ENCODE peak calls at places on chromosomes 2 and 18, in seven cellular contexts. Q, R, N, Z, B, P and E are unnamed samples.

GRCh38 chr2:223688094-223688835 is 86.1 kb upstream of the SCG2 start:
- DNase-seq in R (peak), Q (no peak), N (peak), Z (no peak), B (no peak), P (peak), E (no peak)

GRCh38 chr2:216139884-216140283 is 30.7 kb downstream of the XRCC5 start:
- DNase-seq in Z (peak), N (no peak), B (no peak), Q (no peak), R (no peak), P (peak), E (peak)

GRCh38 chr2:155223781-155224406 is 525.4 kb downstream of the KCNJ3 start:
- DNase-seq in P (peak), R (no peak), N (peak), B (no peak), Q (no peak), Z (no peak), E (no peak)

GRCh38 chr2:218093879-218094278 is 24.8 kb downstream of the RUFY4 start:
- DNase-seq in Z (no peak), Q (no peak), B (no peak), P (no peak), N (no peak), R (no peak), E (no peak)

GRCh38 chr18:74147779-74148542 is at the start of the genes FBXO15 and TIMM21:
- DNase-seq in N (peak), B (peak), Z (peak), R (peak), P (peak), Q (peak), E (peak)

GRCh38 chr18:59606193-59607175 is 90.7 kb downstream of the CCBE1 start:
- DNase-seq in Z (no peak), Q (peak), R (peak), N (no peak), B (no peak), P (peak), E (peak)

GRCh38 chr2:75177427-75177826 is 21.9 kb downstream of the TACR1 start:
- DNase-seq in R (no peak), N (no peak), P (no peak), Q (no peak), Z (no peak), B (no peak), E (no peak)

GRCh38 chr18:950882-951539 is 46.3 kb downstream of the ADCYAP1 start:
- DNase-seq in Q (no peak), R (peak), N (no peak), Z (no peak), P (no peak), B (no peak), E (peak)

GRCh38 chr2:20618468-20618885 is 32.4 kb downstream of the HS1BP3 start:
- DNase-seq in B (no peak), Z (no peak), R (no peak), N (no peak), Q (no peak), P (no peak), E (no peak)

GRCh38 chr2:141109633-141110032 is 1021.2 kb downstream of the LRP1B start:
- DNase-seq in P (peak), Q (no peak), Z (peak), B (no peak), R (no peak), N (peak), E (no peak)

GRCh38 chr2:86035883-86036789 is 69.5 kb downstream of the POLR1A start:
- DNase-seq in R (peak), Z (no peak), B (no peak), Q (peak), P (peak), N (no peak), E (no peak)

GRCh38 chr2:147076634-147077033 is 768.2 kb upstream of the ACVR2A start:
- DNase-seq in Q (peak), N (no peak), B (no peak), Z (no peak), R (peak), P (peak), E (no peak)

GRCh38 chr2:70391988-70392387 is 90.1 kb upstream of the FAM136A start:
- DNase-seq in Z (no peak), N (no peak), R (no peak), Q (peak), B (no peak), P (no peak), E (peak)

GRCh38 chr2:144333144-144333555 is 186.8 kb downstream of the ZEB2 start:
- DNase-seq in N (no peak), Z (no peak), B (no peak), P (no peak), R (no peak), Q (no peak), E (no peak)

GRCh38 chr2:65156041-65156440 is 26.1 kb upstream of the RAB1A start:
- DNase-seq in R (no peak), P (no peak), N (no peak), Q (no peak), Z (no peak), B (no peak), E (peak)

GRCh38 chr2:67108231-67108630 is 288.9 kb upstream of the ETAA1 start:
- DNase-seq in B (no peak), Z (no peak), Q (no peak), N (no peak), P (no peak), R (no peak), E (no peak)

GRCh38 chr2:88126772-88127637 is 857 bp downstream of the FABP1 start:
- DNase-seq in B (no peak), Z (no peak), R (no peak), Q (no peak), N (no peak), P (no peak), E (no peak)

GRCh38 chr2:89829828-89830227 is 1138.4 kb downstream of the RPIA start:
- DNase-seq in Z (no peak), N (no peak), Q (peak), B (no peak), R (no peak), P (peak), E (no peak)

GRCh38 chr18:3207565-3207964 is 12.2 kb downstream of the MYOM1 start:
- DNase-seq in R (no peak), N (no peak), Z (no peak), Q (peak), P (peak), B (no peak), E (peak)

GRCh38 chr2:33437815-33438214 is 38.6 kb upstream of the RASGRP3 start:
- DNase-seq in P (no peak), B (no peak), N (no peak), Q (no peak), R (peak), Z (no peak), E (no peak)

GRCh38 chr2:235963853-235964577 is 204.2 kb downstream of the GBX2 start:
- DNase-seq in Z (peak), B (no peak), P (no peak), Q (no peak), R (no peak), N (no peak), E (no peak)

GRCh38 chr2:45278345-45279078 is 269.3 kb upstream of the SIX2 start:
- DNase-seq in B (no peak), R (no peak), Q (peak), P (no peak), N (no peak), Z (no peak), E (no peak)

GRCh38 chr2:71671203-71671602 is 217.8 kb downstream of the DYSF start:
- DNase-seq in P (no peak), B (no peak), N (no peak), Z (peak), R (no peak), Q (no peak), E (no peak)

GRCh38 chr2:185618630-185619029 is 120.0 kb upstream of the FSIP2 start:
- DNase-seq in B (no peak), N (no peak), P (peak), Z (no peak), R (peak), Q (no peak), E (no peak)

GRCh38 chr18:69885841-69886531 is 61.7 kb downstream of the CD226 start:
- DNase-seq in N (no peak), B (no peak), Z (no peak), Q (no peak), R (no peak), P (no peak), E (no peak)

GRCh38 chr18:13465476-13465875 is 246.9 kb downstream of the LDLRAD4 start:
- DNase-seq in Z (no peak), B (no peak), R (no peak), P (no peak), N (no peak), Q (no peak), E (no peak)

GRCh38 chr18:57294547-57294946 is 57.8 kb upstream of the ST8SIA3 start:
- DNase-seq in Q (no peak), R (no peak), P (peak), B (no peak), N (no peak), Z (peak), E (no peak)

GRCh38 chr2:224865016-224865415 is 148.9 kb upstream of the CCDC195 start:
- DNase-seq in B (no peak), P (no peak), Z (no peak), R (no peak), N (no peak), Q (no peak), E (no peak)

GRCh38 chr2:105843797-105844374 is 99.2 kb downstream of the NCK2 start:
- DNase-seq in N (no peak), P (peak), Q (no peak), B (no peak), Z (no peak), R (no peak), E (no peak)

GRCh38 chr2:162234620-162235462 is 8.4 kb downstream of the FAP start:
- DNase-seq in Z (no peak), R (no peak), Q (no peak), P (no peak), N (no peak), B (no peak), E (no peak)

GRCh38 chr2:149166958-149167810 is 128.7 kb downstream of the LYPD6B start:
- DNase-seq in Z (no peak), B (no peak), P (no peak), R (peak), N (no peak), Q (no peak), E (no peak)

GRCh38 chr2:133262888-133263287 is 305.4 kb downstream of the NCKAP5 start:
- DNase-seq in B (no peak), Q (no peak), Z (no peak), R (no peak), P (peak), N (no peak), E (no peak)
- H3K4me2 ChIP-seq in B (no peak), Q (peak), Z (no peak), R (no peak), P (no peak), N (no peak), E (no peak)

GRCh38 chr2:180077295-180077906 is 70.3 kb upstream of the CWC22 start:
- DNase-seq in R (peak), N (peak), Q (peak), B (no peak), P (peak), Z (no peak), E (no peak)

GRCh38 chr2:180075763-180076362 is 68.8 kb upstream of the CWC22 start:
- DNase-seq in B (no peak), N (no peak), P (no peak), Q (no peak), R (no peak), Z (no peak), E (no peak)

DNA sequence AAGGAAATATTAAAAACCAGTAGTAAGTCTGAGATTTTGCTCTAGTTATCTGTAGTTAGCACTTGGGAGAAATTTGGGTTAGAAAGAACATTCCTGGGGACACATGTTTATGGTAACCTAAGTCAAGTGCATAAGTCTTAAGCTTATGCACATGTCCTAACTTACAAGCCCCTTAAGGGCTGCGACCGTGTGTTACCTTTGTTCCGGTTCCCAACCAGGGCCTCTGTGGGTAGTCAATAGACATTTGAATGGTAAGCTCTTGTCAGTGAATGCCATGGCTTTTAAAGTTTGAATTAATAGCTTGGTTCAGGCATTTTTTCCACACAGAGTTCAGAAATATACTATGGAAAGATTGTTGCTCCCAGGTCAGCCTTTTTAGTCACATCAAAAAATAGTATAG is 64.7 kb upstream of the CWC22 start:
- DNase-seq in R (no peak), Z (no peak), B (no peak), P (no peak), N (no peak), Q (no peak), E (no peak)
- H3K27ac ChIP-seq in R (no peak), Z (no peak), B (no peak), P (no peak), N (no peak), Q (no peak), E (no peak)

GRCh38 chr18:35713545-35713944 is 132.0 kb downstream of the GALNT1 start:
- DNase-seq in B (no peak), Q (peak), N (no peak), Z (no peak), P (peak), R (peak), E (peak)

GRCh38 chr18:35711227-35711626 is 129.7 kb downstream of the GALNT1 start:
- DNase-seq in Q (no peak), P (no peak), Z (no peak), N (no peak), B (no peak), R (no peak), E (no peak)

GRCh38 chr18:35707674-35708073 is 126.1 kb downstream of the GALNT1 start:
- DNase-seq in B (no peak), N (no peak), Q (no peak), Z (no peak), R (no peak), P (no peak), E (no peak)

GRCh38 chr18:35707247-35707646 is 125.7 kb downstream of the GALNT1 start:
- DNase-seq in B (no peak), Q (no peak), Z (no peak), N (no peak), P (no peak), R (no peak), E (no peak)

GRCh38 chr18:35710581-35710980 is 129.0 kb downstream of the GALNT1 start:
- DNase-seq in B (no peak), R (no peak), Z (no peak), N (no peak), P (no peak), Q (no peak), E (no peak)
- H2BK5ac ChIP-seq in B (no peak), R (no peak), Z (no peak), N (no peak), P (no peak), Q (no peak), E (no peak)

GRCh38 chr2:174613545-174613944 is 15.9 kb upstream of the WIPF1 start:
- DNase-seq in P (no peak), R (no peak), B (no peak), Q (no peak), N (no peak), Z (no peak), E (no peak)
- H3K4me2 ChIP-seq in P (no peak), R (no peak), B (no peak), Q (no peak), N (no peak), Z (no peak), E (no peak)